ENCODE peak calls at places on chromosome 6, in four cellular contexts. H is adrenal gland, V is heart right ventricle, G is astrocyte of the spinal cord. A is an unnamed sample.

GRCh38 chr6:41504526-41505021 is 41.6 kb upstream of the FOXP4 start:
- DNase-seq in V (no peak), H (no peak), G (peak; percentile 57), A (no peak)

GRCh38 chr6:150369408-150369807 is 596 bp downstream of the IYD start:
- DNase-seq in V (no peak), G (no peak), H (no peak), A (no peak)

GRCh38 chr6:5511924-5512323 is 250.6 kb downstream of the FARS2 start:
- DNase-seq in V (no peak), H (no peak), G (peak; percentile 90), A (peak; percentile 91)

GRCh38 chr6:111775145-111775936 is 97.9 kb downstream of the FYN start:
- DNase-seq in G (peak; percentile 42), V (no peak), H (no peak), A (no peak)

GRCh38 chr6:87789198-87789899 is 87.3 kb upstream of the AKIRIN2 start:
- DNase-seq in G (peak; percentile 12), H (peak; percentile 78), V (no peak), A (no peak)

GRCh38 chr6:141103246-141103645 is 1029.5 kb upstream of the GJE1 start:
- DNase-seq in V (no peak), H (no peak), G (peak; percentile 82), A (peak; percentile 59)

GRCh38 chr6:41536884-41537347 is 9.3 kb upstream of the FOXP4 start:
- DNase-seq in V (peak; percentile 34), H (no peak), G (no peak), A (no peak)

GRCh38 chr6:21099338-21100314 is 493.9 kb upstream of the SOX4 start:
- DNase-seq in H (no peak), G (no peak), V (no peak), A (no peak)

GRCh38 chr6:39881851-39882566 is 52.3 kb downstream of the MOCS1 start:
- DNase-seq in V (no peak), H (no peak), G (peak; percentile 85), A (peak; percentile 77)

GRCh38 chr6:87583822-87584221 is 6.0 kb downstream of the RARS2 start:
- DNase-seq in G (no peak), H (no peak), V (no peak), A (no peak)

GRCh38 chr6:26216886-26217713 is 129.9 kb downstream of the HFE start:
- DNase-seq in V (peak; percentile 75), H (peak; percentile 92), G (peak; percentile 92), A (peak; percentile 75)

GRCh38 chr6:15516378-15516777 is 146.4 kb downstream of the DTNBP1 start:
- DNase-seq in V (no peak), H (no peak), G (no peak), A (no peak)

GRCh38 chr6:54053893-54054391 is 57.3 kb upstream of the MLIP start:
- DNase-seq in V (no peak), G (peak; percentile 90), H (peak; percentile 73), A (peak; percentile 66)

GRCh38 chr6:30897882-30898281 is 10.1 kb upstream of the GTF2H4 start:
- DNase-seq in V (no peak), G (no peak), H (no peak), A (no peak)

GRCh38 chr6:151962246-151962846 is 154.9 kb downstream of the ESR1 start:
- DNase-seq in V (no peak), G (peak; percentile 74), H (no peak), A (peak; percentile 79)

GRCh38 chr6:12150812-12151432 is 138.8 kb downstream of the HIVEP1 start:
- DNase-seq in H (no peak), G (no peak), V (no peak), A (no peak)

GRCh38 chr6:43716099-43716498 is 28.5 kb upstream of the MRPS18A start:
- DNase-seq in H (no peak), G (peak; percentile 68), V (peak; percentile 76), A (peak; percentile 56)

GRCh38 chr6:95203153-95203754 is 374.1 kb upstream of the MANEA start:
- DNase-seq in H (no peak), V (no peak), G (peak; percentile 38), A (peak; percentile 24)

GRCh38 chr6:142030115-142030619 is 102.6 kb upstream of the GJE1 start:
- DNase-seq in H (no peak), G (peak; percentile 38), V (no peak), A (no peak)

GRCh38 chr6:118319890-118320289 is 228.2 kb upstream of the PLN start:
- DNase-seq in H (no peak), V (no peak), G (no peak), A (no peak)
- TF ChIP-seq CTCF in H (no peak), V (peak; percentile 12), G (no peak), A (no peak)

DNA sequence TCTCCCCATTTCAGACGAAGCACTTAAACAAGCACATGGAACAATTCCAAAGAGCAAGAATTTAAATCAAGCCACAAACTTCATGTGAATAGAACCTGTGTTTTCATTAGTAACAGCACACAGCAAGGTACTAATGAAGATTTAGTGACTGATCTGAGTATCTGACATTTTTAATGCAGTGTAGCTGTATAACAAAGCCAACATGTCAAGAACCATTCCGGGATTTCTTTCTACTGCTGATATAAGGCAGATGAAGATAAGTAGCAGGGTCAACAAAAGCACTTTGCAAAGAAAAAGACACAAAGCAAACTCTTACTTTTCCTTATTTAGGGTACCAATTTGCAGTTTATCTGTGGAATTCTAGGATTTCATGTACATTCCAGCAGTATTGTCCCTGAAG is 11.3 kb downstream of the SLC17A5 start:
- DNase-seq in V (no peak), G (no peak), H (no peak), A (no peak)
- H3K4me3 ChIP-seq in V (no peak overlapping the region), G (no peak overlapping the region), H (no peak overlapping the region), A (no peak overlapping the region)

GRCh38 chr6:158497620-158498019 is 62.3 kb upstream of the TMEM181 start:
- DNase-seq in H (no peak), V (no peak), G (no peak), A (no peak)

GRCh38 chr6:158499601-158500000 is 60.3 kb upstream of the TMEM181 start:
- DNase-seq in G (no peak), H (no peak), V (no peak), A (no peak)

GRCh38 chr6:158498362-158498761 is 61.5 kb upstream of the TMEM181 start:
- DNase-seq in H (no peak), G (no peak), V (no peak), A (no peak)

GRCh38 chr6:158500016-158500735 is 59.7 kb upstream of the TMEM181 start:
- DNase-seq in G (peak; percentile 54), V (no peak), H (no peak), A (no peak)

GRCh38 chr6:158496700-158497099 is 63.2 kb upstream of the TMEM181 start:
- DNase-seq in G (no peak), V (no peak), H (no peak), A (no peak)
- TF ChIP-seq CTCF in G (no peak), V (no peak), H (no peak), A (no peak)

GRCh38 chr6:132768051-132768517 is 10.4 kb upstream of the VNN2 start:
- DNase-seq in G (no peak), V (peak; percentile 7), H (peak; percentile 33), A (no peak)
- H3K4me3 ChIP-seq in G (no peak overlapping the region), V (no peak overlapping the region), H (no peak overlapping the region), A (no peak overlapping the region)

DNA sequence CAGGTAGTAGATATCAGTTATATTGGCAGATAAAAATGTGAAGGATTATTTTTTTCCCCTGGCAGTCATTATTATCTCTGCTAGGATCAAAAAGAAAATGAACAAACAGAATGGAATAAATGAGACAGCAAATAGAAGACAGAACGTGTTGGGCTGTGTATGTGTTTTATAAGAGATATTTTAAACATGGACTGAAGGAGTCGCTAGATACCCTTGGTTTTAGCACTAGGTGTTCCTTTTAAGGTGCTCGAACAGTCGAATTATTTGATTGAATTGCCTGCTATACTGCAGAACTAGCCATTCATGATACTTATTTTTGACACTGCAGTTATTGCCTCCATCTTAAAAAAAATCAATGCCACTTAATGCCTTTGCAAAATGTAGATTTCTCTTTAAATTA is 3.7 kb downstream of the GRIK2 start:
- DNase-seq in H (no peak), V (no peak), G (peak; percentile 35), A (no peak)
- TF ChIP-seq CTCF in H (no peak), V (no peak), G (no peak), A (no peak)

DNA sequence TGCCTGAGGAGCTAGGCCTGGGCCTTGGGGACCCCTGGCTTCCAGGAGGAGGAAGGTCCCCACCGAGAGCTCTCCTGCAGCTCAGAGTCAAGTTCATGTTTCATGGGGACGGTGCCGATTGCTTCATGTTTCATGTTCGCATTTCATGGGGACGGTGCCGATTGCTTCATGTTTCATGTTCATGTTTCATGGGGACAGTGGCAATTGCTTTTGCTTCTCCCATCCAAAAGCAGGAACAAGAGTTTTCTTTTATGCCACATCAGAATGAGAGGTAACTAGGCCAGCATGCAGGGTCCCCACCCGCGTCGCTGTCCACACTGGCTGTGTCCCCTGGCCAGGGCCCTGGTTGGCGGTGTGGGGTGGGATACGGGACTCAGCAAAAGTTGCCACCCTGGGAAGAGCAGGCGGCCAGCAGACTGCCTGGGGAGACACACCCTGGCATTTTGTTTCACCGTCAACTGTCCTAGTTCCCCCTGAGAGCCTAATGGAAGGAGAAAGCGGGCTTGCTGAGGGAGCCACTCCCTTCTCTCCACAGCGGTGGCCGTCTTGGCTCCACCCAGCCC is 46.0 kb downstream of the DACT2 start:
- DNase-seq in G (no peak), V (no peak), H (no peak), A (no peak)
- H3K4me3 ChIP-seq in G (no peak overlapping the region), V (no peak overlapping the region), H (no peak overlapping the region), A (no peak overlapping the region)

GRCh38 chr6:89278956-89279355 is 36.1 kb downstream of the GABRR2 start:
- DNase-seq in G (no peak), H (no peak), V (no peak), A (no peak)

GRCh38 chr6:89284963-89285735 is 29.9 kb downstream of the GABRR2 start:
- DNase-seq in H (no peak), G (no peak), V (no peak), A (no peak)

GRCh38 chr6:89284081-89284480 is 31.0 kb downstream of the GABRR2 start:
- DNase-seq in H (no peak), G (no peak), V (no peak), A (no peak)

GRCh38 chr6:89282749-89283148 is 32.4 kb downstream of the GABRR2 start:
- DNase-seq in V (no peak), G (no peak), H (no peak), A (no peak)

DNA sequence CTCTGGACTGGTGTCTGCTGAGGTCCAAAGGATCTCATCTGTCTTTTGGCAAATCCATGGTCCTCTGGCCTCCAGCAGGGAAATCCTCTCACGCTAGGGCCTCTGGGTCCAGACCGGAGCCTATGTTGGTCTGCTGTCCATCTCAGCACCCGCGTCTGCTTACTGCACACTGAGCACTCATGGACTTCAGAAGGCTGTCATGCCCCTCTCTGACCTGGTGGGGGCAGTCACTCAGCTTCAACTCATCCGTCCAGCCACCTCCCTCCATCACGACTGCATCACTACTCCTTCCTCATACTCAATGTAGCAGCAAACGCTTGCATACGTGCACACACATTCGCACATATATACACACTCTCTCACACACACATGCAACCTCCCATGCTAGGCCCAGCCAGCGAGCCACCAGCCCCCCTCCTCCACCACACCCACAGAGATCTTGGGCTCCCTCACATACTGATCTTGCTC is 33.3 kb downstream of the GABRR2 start:
- DNase-seq in G (peak; percentile 19), V (no peak), H (no peak), A (no peak)
- TF ChIP-seq CTCF in G (peak; percentile 58), V (no peak), H (peak; percentile 33), A (peak; percentile 40)

A was measured in astrocyte of the cerebellum.